ENCODE peak calls at places on chromosomes 12 and 14, in four cellular contexts. K, J, C and A are unnamed samples.

GRCh38 chr12:29148065-29148957 is 767 bp upstream of the FAR2 start:
- DNase-seq in C (no peak), K (no peak), J (no peak), A (no peak)

GRCh38 chr12:49345048-49345839 is 1.4 kb upstream of the DNAJC22 start:
- DNase-seq in J (peak; percentile 29), C (no peak), K (peak; percentile 75), A (no peak)

GRCh38 chr12:90729741-90730140 is 225.2 kb downstream of the CCER1 start:
- DNase-seq in K (no peak), J (no peak), C (no peak), A (no peak)

GRCh38 chr14:75804570-75805275 is 143.7 kb downstream of the TTLL5 start:
- DNase-seq in K (no peak), C (no peak), J (no peak), A (no peak)

GRCh38 chr14:68546839-68547238 is 246.0 kb downstream of the ZFP36L1 start:
- DNase-seq in K (no peak), C (no peak), J (no peak), A (no peak)

GRCh38 chr12:105092336-105092735 is 8.1 kb upstream of the ALDH1L2 start:
- DNase-seq in C (no peak), K (no peak), J (no peak), A (no peak)

GRCh38 chr12:20280515-20280914 is 87.8 kb upstream of the PDE3A start:
- DNase-seq in J (no peak), C (no peak), K (no peak), A (no peak)

GRCh38 chr14:20614038-20614840 is 23.1 kb upstream of the RNASE12 start:
- DNase-seq in K (no peak), J (peak; percentile 35), C (no peak), A (no peak)

GRCh38 chr12:49228653-49229052 is 36.2 kb upstream of the TUBA1C start:
- DNase-seq in K (no peak), C (no peak), J (no peak), A (no peak)

GRCh38 chr14:75298187-75298985 is 19.8 kb downstream of the FOS start:
- DNase-seq in C (no peak), J (no peak), K (no peak), A (no peak)